ENCODE peak calls at places on chromosomes 13 and 19, in eight cellular contexts. B is thoracic aorta, F is epithelial cell of prostate, X is T-cell, P is frontal cortex, Q is NCI-H2171, L is nephron progenitor cell, R is lung. T is an unnamed sample.

GRCh38 chr13:79519252-79519651 is 38.3 kb downstream of the NDFIP2 start:
- DNase-seq in P (no peak), X (no peak), F (no peak), Q (no peak), B (no peak), R (no peak), L (no peak), T (no peak)

GRCh38 chr19:22602631-22603272 is 31.4 kb upstream of the ZNF492 start:
- DNase-seq in Q (no peak), P (no peak), X (no peak), F (no peak), L (no peak), B (no peak), R (peak), T (no peak)

GRCh38 chr13:33349314-33349995 is 63.9 kb upstream of the STARD13 start:
- DNase-seq in Q (no peak), F (no peak), P (no peak), R (no peak), X (no peak), B (no peak), L (peak), T (peak)

GRCh38 chr13:90999401-90999800 is 348.1 kb upstream of the MIR17HG start:
- DNase-seq in B (no peak), R (no peak), X (no peak), P (no peak), L (no peak), F (no peak), Q (no peak), T (no peak)

GRCh38 chr13:24271611-24272451 is 37.5 kb upstream of the C1QTNF9 start:
- DNase-seq in B (no peak), F (no peak), Q (no peak), L (no peak), X (peak), R (peak), P (peak), T (peak)

GRCh38 chr19:7680606-7681335 is at the start of gene TRAPPC5:
- DNase-seq in X (peak), Q (peak), P (peak), B (no peak), L (peak), R (peak), F (no peak), T (peak)

GRCh38 chr19:46372901-46373572 is 26.1 kb downstream of the PPP5C start:
- DNase-seq in L (no peak), B (no peak), R (no peak), X (no peak), F (peak), Q (no peak), P (no peak), T (peak)

GRCh38 chr19:7869910-7870511 is 4.2 kb downstream of the PRR36 start:
- DNase-seq in X (peak), R (no peak), B (no peak), P (no peak), F (no peak), L (peak), Q (no peak), T (peak)

GRCh38 chr19:28023064-28023463 is 1189.9 kb downstream of the UQCRFS1 start:
- DNase-seq in Q (no peak), B (no peak), X (no peak), R (no peak), P (no peak), F (no peak), L (no peak), T (no peak)

GRCh38 chr19:13055213-13056051 is 47.2 kb downstream of the LYL1 start:
- DNase-seq in B (peak), F (no peak), P (no peak), Q (no peak), X (no peak), L (peak), R (peak), T (peak)

GRCh38 chr19:17045907-17046502 is 19.4 kb upstream of the CPAMD8 start:
- DNase-seq in B (no peak), Q (no peak), L (no peak), P (no peak), X (no peak), F (no peak), R (no peak), T (no peak)

T was measured in thyroid gland.